ENCODE peak calls at places on chromosome 2, in five cellular contexts. One of them, this sample, is unnamed.

GRCh38 chr2:222518570-222519381 is 94.4 kb downstream of the SGPP2 start:
- DNase-seq in stimulated activated CD4-positive, alpha-beta T cell treated with anti-CD3 and anti-CD28 coated beads, Interleukin-1b, Interleukin-23, amount 100 ng/mL, for 48 hours: no peak
- DNase-seq in ACHN: no peak
- DNase-seq in A549: no peak
- DNase-seq in thyroid gland: peak
- DNase-seq in this sample: no peak

GRCh38 chr2:60560734-60561649 is 7.5 kb upstream of the BCL11A start:
- DNase-seq in A549: no peak
- DNase-seq in stimulated activated CD4-positive, alpha-beta T cell treated with anti-CD3 and anti-CD28 coated beads, Interleukin-1b, Interleukin-23, amount 100 ng/mL, for 48 hours: no peak
- DNase-seq in thyroid gland: no peak
- DNase-seq in ACHN: peak
- DNase-seq in this sample: no peak

GRCh38 chr2:8524388-8524787 is 157.5 kb upstream of the ID2 start:
- DNase-seq in A549: no peak
- DNase-seq in thyroid gland: no peak
- DNase-seq in ACHN: no peak
- DNase-seq in stimulated activated CD4-positive, alpha-beta T cell treated with anti-CD3 and anti-CD28 coated beads, Interleukin-1b, Interleukin-23, amount 100 ng/mL, for 48 hours: no peak
- DNase-seq in this sample: no peak

GRCh38 chr2:216351172-216351925 is 20.9 kb downstream of the MARCHF4 start:
- DNase-seq in thyroid gland: no peak
- DNase-seq in stimulated activated CD4-positive, alpha-beta T cell treated with anti-CD3 and anti-CD28 coated beads, Interleukin-1b, Interleukin-23, amount 100 ng/mL, for 48 hours: no peak
- DNase-seq in ACHN: no peak
- DNase-seq in A549: no peak
- DNase-seq in this sample: no peak

GRCh38 chr2:112891333-112891950 is 19.5 kb upstream of the IL37 start:
- DNase-seq in stimulated activated CD4-positive, alpha-beta T cell treated with anti-CD3 and anti-CD28 coated beads, Interleukin-1b, Interleukin-23, amount 100 ng/mL, for 48 hours: no peak
- DNase-seq in A549: no peak
- DNase-seq in ACHN: no peak
- DNase-seq in thyroid gland: peak
- DNase-seq in this sample: peak

GRCh38 chr2:5673861-5674240 is 18.3 kb upstream of the SOX11 start:
- DNase-seq in A549: no peak
- DNase-seq in stimulated activated CD4-positive, alpha-beta T cell treated with anti-CD3 and anti-CD28 coated beads, Interleukin-1b, Interleukin-23, amount 100 ng/mL, for 48 hours: no peak
- DNase-seq in thyroid gland: no peak
- DNase-seq in ACHN: no peak
- DNase-seq in this sample: no peak

GRCh38 chr2:198214108-198214736 is 409.8 kb downstream of the PLCL1 start:
- DNase-seq in stimulated activated CD4-positive, alpha-beta T cell treated with anti-CD3 and anti-CD28 coated beads, Interleukin-1b, Interleukin-23, amount 100 ng/mL, for 48 hours: no peak
- DNase-seq in ACHN: no peak
- DNase-seq in thyroid gland: no peak
- DNase-seq in A549: no peak
- DNase-seq in this sample: no peak

GRCh38 chr2:220835563-220835962 is 736.5 kb downstream of the EPHA4 start:
- DNase-seq in stimulated activated CD4-positive, alpha-beta T cell treated with anti-CD3 and anti-CD28 coated beads, Interleukin-1b, Interleukin-23, amount 100 ng/mL, for 48 hours: no peak
- DNase-seq in thyroid gland: no peak
- DNase-seq in ACHN: no peak
- DNase-seq in A549: no peak
- DNase-seq in this sample: no peak

GRCh38 chr2:10331033-10331701 is 28.5 kb downstream of the HPCAL1 start:
- DNase-seq in thyroid gland: no peak
- DNase-seq in ACHN: no peak
- DNase-seq in stimulated activated CD4-positive, alpha-beta T cell treated with anti-CD3 and anti-CD28 coated beads, Interleukin-1b, Interleukin-23, amount 100 ng/mL, for 48 hours: peak
- DNase-seq in A549: peak
- DNase-seq in this sample: no peak

GRCh38 chr2:152532241-152532640 is 185.0 kb downstream of the PRPF40A start:
- DNase-seq in stimulated activated CD4-positive, alpha-beta T cell treated with anti-CD3 and anti-CD28 coated beads, Interleukin-1b, Interleukin-23, amount 100 ng/mL, for 48 hours: no peak
- DNase-seq in ACHN: no peak
- DNase-seq in thyroid gland: no peak
- DNase-seq in A549: no peak
- DNase-seq in this sample: no peak

GRCh38 chr2:73172963-73173362 is 29.4 kb upstream of the NOTO start:
- DNase-seq in stimulated activated CD4-positive, alpha-beta T cell treated with anti-CD3 and anti-CD28 coated beads, Interleukin-1b, Interleukin-23, amount 100 ng/mL, for 48 hours: peak
- DNase-seq in ACHN: no peak
- DNase-seq in A549: no peak
- DNase-seq in thyroid gland: no peak
- DNase-seq in this sample: peak

GRCh38 chr2:38740851-38741541 is 10.2 kb downstream of the SRSF7 start:
- DNase-seq in stimulated activated CD4-positive, alpha-beta T cell treated with anti-CD3 and anti-CD28 coated beads, Interleukin-1b, Interleukin-23, amount 100 ng/mL, for 48 hours: no peak
- DNase-seq in thyroid gland: peak
- DNase-seq in ACHN: peak
- DNase-seq in A549: peak
- DNase-seq in this sample: no peak

GRCh38 chr2:3294066-3294465 is 83.6 kb downstream of the EIPR1 start:
- DNase-seq in stimulated activated CD4-positive, alpha-beta T cell treated with anti-CD3 and anti-CD28 coated beads, Interleukin-1b, Interleukin-23, amount 100 ng/mL, for 48 hours: no peak
- DNase-seq in thyroid gland: no peak
- DNase-seq in A549: no peak
- DNase-seq in ACHN: no peak
- DNase-seq in this sample: no peak

GRCh38 chr2:62291052-62291451 is 95.1 kb downstream of the B3GNT2 start:
- DNase-seq in thyroid gland: no peak
- DNase-seq in A549: no peak
- DNase-seq in stimulated activated CD4-positive, alpha-beta T cell treated with anti-CD3 and anti-CD28 coated beads, Interleukin-1b, Interleukin-23, amount 100 ng/mL, for 48 hours: no peak
- DNase-seq in ACHN: no peak
- DNase-seq in this sample: no peak

GRCh38 chr2:231533777-231534125 is 3.5 kb upstream of the NMUR1 start:
- DNase-seq in A549: no peak
- DNase-seq in thyroid gland: no peak
- DNase-seq in ACHN: no peak
- DNase-seq in stimulated activated CD4-positive, alpha-beta T cell treated with anti-CD3 and anti-CD28 coated beads, Interleukin-1b, Interleukin-23, amount 100 ng/mL, for 48 hours: no peak
- DNase-seq in this sample: no peak

GRCh38 chr2:201358684-201359083 is 1.5 kb upstream of the FLACC1 start:
- DNase-seq in thyroid gland: no peak
- DNase-seq in ACHN: peak
- DNase-seq in A549: peak
- DNase-seq in stimulated activated CD4-positive, alpha-beta T cell treated with anti-CD3 and anti-CD28 coated beads, Interleukin-1b, Interleukin-23, amount 100 ng/mL, for 48 hours: peak
- DNase-seq in this sample: no peak

GRCh38 chr2:40283111-40283909 is 168.6 kb downstream of the SLC8A1 start:
- DNase-seq in stimulated activated CD4-positive, alpha-beta T cell treated with anti-CD3 and anti-CD28 coated beads, Interleukin-1b, Interleukin-23, amount 100 ng/mL, for 48 hours: no peak
- DNase-seq in ACHN: peak
- DNase-seq in thyroid gland: no peak
- DNase-seq in A549: no peak
- DNase-seq in this sample: no peak

GRCh38 chr2:36438454-36438977 is 82.9 kb downstream of the CRIM1 start:
- DNase-seq in stimulated activated CD4-positive, alpha-beta T cell treated with anti-CD3 and anti-CD28 coated beads, Interleukin-1b, Interleukin-23, amount 100 ng/mL, for 48 hours: no peak
- DNase-seq in thyroid gland: no peak
- DNase-seq in ACHN: peak
- DNase-seq in A549: peak
- DNase-seq in this sample: no peak

GRCh38 chr2:36773947-36774346 is 77.4 kb downstream of the VIT start:
- DNase-seq in ACHN: no peak
- DNase-seq in A549: no peak
- DNase-seq in thyroid gland: no peak
- DNase-seq in stimulated activated CD4-positive, alpha-beta T cell treated with anti-CD3 and anti-CD28 coated beads, Interleukin-1b, Interleukin-23, amount 100 ng/mL, for 48 hours: no peak
- DNase-seq in this sample: no peak

GRCh38 chr2:17853799-17854198 is 24.7 kb upstream of the KCNS3 start:
- DNase-seq in thyroid gland: no peak
- DNase-seq in A549: no peak
- DNase-seq in ACHN: no peak
- DNase-seq in stimulated activated CD4-positive, alpha-beta T cell treated with anti-CD3 and anti-CD28 coated beads, Interleukin-1b, Interleukin-23, amount 100 ng/mL, for 48 hours: no peak
- DNase-seq in this sample: no peak

GRCh38 chr2:40367032-40367431 is 84.9 kb downstream of the SLC8A1 start:
- DNase-seq in stimulated activated CD4-positive, alpha-beta T cell treated with anti-CD3 and anti-CD28 coated beads, Interleukin-1b, Interleukin-23, amount 100 ng/mL, for 48 hours: no peak
- DNase-seq in thyroid gland: no peak
- DNase-seq in A549: no peak
- DNase-seq in ACHN: no peak
- DNase-seq in this sample: no peak

GRCh38 chr2:240238201-240238600 is 97.7 kb upstream of the OTOS start:
- DNase-seq in thyroid gland: no peak
- DNase-seq in A549: no peak
- DNase-seq in ACHN: no peak
- DNase-seq in stimulated activated CD4-positive, alpha-beta T cell treated with anti-CD3 and anti-CD28 coated beads, Interleukin-1b, Interleukin-23, amount 100 ng/mL, for 48 hours: no peak
- DNase-seq in this sample: no peak

GRCh38 chr2:70420005-70420580 is 118.2 kb upstream of the FAM136A start:
- DNase-seq in A549: no peak
- DNase-seq in ACHN: no peak
- DNase-seq in thyroid gland: peak
- DNase-seq in stimulated activated CD4-positive, alpha-beta T cell treated with anti-CD3 and anti-CD28 coated beads, Interleukin-1b, Interleukin-23, amount 100 ng/mL, for 48 hours: no peak
- DNase-seq in this sample: no peak

GRCh38 chr2:234329202-234329930 is 167.5 kb downstream of the ARL4C start:
- DNase-seq in A549: no peak
- DNase-seq in stimulated activated CD4-positive, alpha-beta T cell treated with anti-CD3 and anti-CD28 coated beads, Interleukin-1b, Interleukin-23, amount 100 ng/mL, for 48 hours: no peak
- DNase-seq in ACHN: no peak
- DNase-seq in thyroid gland: no peak
- DNase-seq in this sample: no peak

GRCh38 chr2:241204010-241204384 is 15.5 kb downstream of the ANO7 start:
- DNase-seq in stimulated activated CD4-positive, alpha-beta T cell treated with anti-CD3 and anti-CD28 coated beads, Interleukin-1b, Interleukin-23, amount 100 ng/mL, for 48 hours: no peak
- DNase-seq in A549: no peak
- DNase-seq in ACHN: no peak
- DNase-seq in thyroid gland: no peak
- DNase-seq in this sample: no peak

GRCh38 chr2:16559263-16559662 is 106.4 kb downstream of the CYRIA start:
- DNase-seq in ACHN: no peak
- DNase-seq in thyroid gland: no peak
- DNase-seq in stimulated activated CD4-positive, alpha-beta T cell treated with anti-CD3 and anti-CD28 coated beads, Interleukin-1b, Interleukin-23, amount 100 ng/mL, for 48 hours: no peak
- DNase-seq in A549: no peak
- DNase-seq in this sample: no peak

GRCh38 chr2:42828487-42829416 is 36.4 kb upstream of the HAAO start:
- DNase-seq in stimulated activated CD4-positive, alpha-beta T cell treated with anti-CD3 and anti-CD28 coated beads, Interleukin-1b, Interleukin-23, amount 100 ng/mL, for 48 hours: peak
- DNase-seq in ACHN: peak
- DNase-seq in thyroid gland: peak
- DNase-seq in A549: peak
- DNase-seq in this sample: peak

GRCh38 chr2:221517362-221518121 is 54.6 kb downstream of the EPHA4 start:
- DNase-seq in stimulated activated CD4-positive, alpha-beta T cell treated with anti-CD3 and anti-CD28 coated beads, Interleukin-1b, Interleukin-23, amount 100 ng/mL, for 48 hours: peak
- DNase-seq in ACHN: peak
- DNase-seq in A549: no peak
- DNase-seq in thyroid gland: peak
- DNase-seq in this sample: no peak

GRCh38 chr2:78506301-78506700 is 519.2 kb upstream of the REG3G start:
- DNase-seq in ACHN: no peak
- DNase-seq in A549: no peak
- DNase-seq in thyroid gland: no peak
- DNase-seq in stimulated activated CD4-positive, alpha-beta T cell treated with anti-CD3 and anti-CD28 coated beads, Interleukin-1b, Interleukin-23, amount 100 ng/mL, for 48 hours: no peak
- DNase-seq in this sample: no peak

GRCh38 chr2:122326448-122326847 is 571.0 kb downstream of the TSN start:
- DNase-seq in A549: no peak
- DNase-seq in ACHN: no peak
- DNase-seq in stimulated activated CD4-positive, alpha-beta T cell treated with anti-CD3 and anti-CD28 coated beads, Interleukin-1b, Interleukin-23, amount 100 ng/mL, for 48 hours: no peak
- DNase-seq in thyroid gland: no peak
- DNase-seq in this sample: no peak

GRCh38 chr2:224657349-224657748 is 58.8 kb downstream of the CCDC195 start:
- DNase-seq in A549: no peak
- DNase-seq in stimulated activated CD4-positive, alpha-beta T cell treated with anti-CD3 and anti-CD28 coated beads, Interleukin-1b, Interleukin-23, amount 100 ng/mL, for 48 hours: no peak
- DNase-seq in ACHN: no peak
- DNase-seq in thyroid gland: no peak
- DNase-seq in this sample: no peak

GRCh38 chr2:96090181-96090500 is 26.2 kb downstream of the ADRA2B start:
- DNase-seq in ACHN: no peak
- DNase-seq in stimulated activated CD4-positive, alpha-beta T cell treated with anti-CD3 and anti-CD28 coated beads, Interleukin-1b, Interleukin-23, amount 100 ng/mL, for 48 hours: no peak
- DNase-seq in A549: no peak
- DNase-seq in thyroid gland: no peak
- DNase-seq in this sample: peak

GRCh38 chr2:179850188-179850587 is 11.2 kb downstream of the ZNF385B start:
- DNase-seq in ACHN: peak
- DNase-seq in stimulated activated CD4-positive, alpha-beta T cell treated with anti-CD3 and anti-CD28 coated beads, Interleukin-1b, Interleukin-23, amount 100 ng/mL, for 48 hours: no peak
- DNase-seq in A549: no peak
- DNase-seq in thyroid gland: no peak
- DNase-seq in this sample: no peak

GRCh38 chr2:4549811-4550210 is 846.4 kb downstream of the DCDC2C start:
- DNase-seq in stimulated activated CD4-positive, alpha-beta T cell treated with anti-CD3 and anti-CD28 coated beads, Interleukin-1b, Interleukin-23, amount 100 ng/mL, for 48 hours: no peak
- DNase-seq in ACHN: no peak
- DNase-seq in thyroid gland: no peak
- DNase-seq in A549: no peak
- DNase-seq in this sample: no peak

GRCh38 chr2:200438251-200438650 is 71.6 kb downstream of the KCTD18 start:
- DNase-seq in thyroid gland: no peak
- DNase-seq in A549: no peak
- DNase-seq in stimulated activated CD4-positive, alpha-beta T cell treated with anti-CD3 and anti-CD28 coated beads, Interleukin-1b, Interleukin-23, amount 100 ng/mL, for 48 hours: no peak
- DNase-seq in ACHN: no peak
- DNase-seq in this sample: no peak

GRCh38 chr2:45935791-45936622 is 284.5 kb downstream of the PRKCE start:
- DNase-seq in ACHN: peak
- DNase-seq in thyroid gland: peak
- DNase-seq in A549: peak
- DNase-seq in stimulated activated CD4-positive, alpha-beta T cell treated with anti-CD3 and anti-CD28 coated beads, Interleukin-1b, Interleukin-23, amount 100 ng/mL, for 48 hours: peak
- DNase-seq in this sample: peak

GRCh38 chr2:27370816-27371620 is 602 bp downstream of the SNX17 start:
- DNase-seq in thyroid gland: peak
- DNase-seq in A549: peak
- DNase-seq in ACHN: peak
- DNase-seq in stimulated activated CD4-positive, alpha-beta T cell treated with anti-CD3 and anti-CD28 coated beads, Interleukin-1b, Interleukin-23, amount 100 ng/mL, for 48 hours: peak
- DNase-seq in this sample: no peak

GRCh38 chr2:239324456-239324855 is 76.4 kb downstream of the HDAC4 start:
- DNase-seq in thyroid gland: no peak
- DNase-seq in ACHN: no peak
- DNase-seq in A549: no peak
- DNase-seq in stimulated activated CD4-positive, alpha-beta T cell treated with anti-CD3 and anti-CD28 coated beads, Interleukin-1b, Interleukin-23, amount 100 ng/mL, for 48 hours: no peak
- DNase-seq in this sample: no peak